ENCODE peak calls at places on chromosome 1, in six cellular contexts. W is activated B cell treated with CpG ODN at 0.5 μM for 24 hours; D is effector CD4-positive, alpha-beta T cell; K is activated T-cell treated with anti-CD3 and anti-CD28 coated beads for 24 hours; I is neural crest cell; Z is GM23248. H is an unnamed sample.

GRCh38 chr1:39639333-39640130 is at the start of gene HEYL:
- DNase-seq in W (peak), D (peak), K (peak), I (peak), Z (peak), H (peak)

GRCh38 chr1:224089583-224089982 is 24.3 kb upstream of the FBXO28 start:
- DNase-seq in W (no peak), D (no peak), K (no peak), I (no peak), Z (no peak), H (no peak)

GRCh38 chr1:228092342-228093049 is 10.0 kb downstream of the ARF1 start:
- DNase-seq in W (no peak), D (no peak), K (no peak), I (no peak), Z (no peak), H (no peak)

GRCh38 chr1:36182734-36183133 is 26.8 kb downstream of the MAP7D1 start:
- DNase-seq in W (no peak), D (no peak), K (no peak), I (no peak), Z (no peak), H (no peak)

GRCh38 chr1:193408782-193409293 is 222.4 kb upstream of the B3GALT2 start:
- DNase-seq in W (no peak), D (no peak), K (no peak), I (no peak), Z (peak), H (peak)

GRCh38 chr1:67683306-67683705 is 1.7 kb upstream of the GADD45A start:
- DNase-seq in W (no peak), D (no peak), K (no peak), I (no peak), Z (peak), H (peak)

GRCh38 chr1:214397497-214397896 is 116.5 kb downstream of the SMYD2 start:
- DNase-seq in W (no peak), D (no peak), K (no peak), I (no peak), Z (no peak), H (no peak)

GRCh38 chr1:210917560-210918214 is 216.3 kb downstream of the KCNH1 start:
- DNase-seq in W (no peak), D (no peak), K (no peak), I (no peak), Z (no peak), H (no peak)

GRCh38 chr1:6519935-6520621 is 28.6 kb upstream of the PLEKHG5 start:
- DNase-seq in W (no peak), D (no peak), K (no peak), I (peak), Z (peak), H (peak)

GRCh38 chr1:85628791-85629531 is 48.4 kb downstream of the CCN1 start:
- DNase-seq in W (no peak), D (no peak), K (no peak), I (no peak), Z (peak), H (peak)